ENCODE peak calls at places on chromosomes 13 and 19, in six cellular contexts. G, T, Z, Y, D and W are unnamed samples.

GRCh38 chr13:45337395-45337794 is 3.6 kb downstream of the TPT1 start:
- DNase-seq in G (no peak), T (no peak), Z (no peak), Y (no peak), D (no peak), W (no peak)

GRCh38 chr19:55088543-55089265 is 13.0 kb downstream of the EPS8L1 start:
- DNase-seq in G (peak; percentile 48), T (no peak), Z (peak; percentile 81), Y (peak; percentile 85), D (peak; percentile 64), W (peak; percentile 95)

GRCh38 chr19:10009269-10009665 is 1.0 kb downstream of the COL5A3 start:
- DNase-seq in G (peak; percentile 9), T (no peak), Z (peak; percentile 28), Y (peak; percentile 79), D (peak; percentile 26), W (peak; percentile 99)

GRCh38 chr13:79989251-79989661 is 351.7 kb downstream of the SPRY2 start:
- DNase-seq in G (no peak), T (no peak), Z (no peak), Y (peak; percentile 35), D (no peak), W (no peak)

GRCh38 chr13:99821741-99822140 is 149.8 kb downstream of the ZIC5 start:
- DNase-seq in G (no peak), T (no peak), Z (no peak), Y (no peak), D (no peak), W (no peak)

GRCh38 chr19:56625708-56626107 is 17.3 kb upstream of the SMIM17 start:
- DNase-seq in G (no peak), T (no peak), Z (no peak), Y (no peak), D (no peak), W (no peak)

GRCh38 chr19:7795555-7796161 is 32.6 kb downstream of the CLEC4M start:
- DNase-seq in G (no peak), T (no peak), Z (no peak), Y (no peak), D (no peak), W (no peak)

GRCh38 chr13:44523176-44524017 is 52.7 kb downstream of the TSC22D1 start:
- DNase-seq in G (no peak), T (peak; percentile 32), Z (no peak), Y (peak; percentile 57), D (no peak), W (no peak)

GRCh38 chr19:35171730-35172129 is 17.2 kb downstream of the FXYD5 start:
- DNase-seq in G (no peak), T (no peak), Z (no peak), Y (no peak), D (no peak), W (no peak)

GRCh38 chr19:7360393-7360984 is 11.8 kb downstream of the ARHGEF18 start:
- DNase-seq in G (no peak), T (no peak), Z (no peak), Y (no peak), D (no peak), W (no peak)

GRCh38 chr19:7211191-7211988 is 82.8 kb downstream of the INSR start:
- DNase-seq in G (no peak), T (no peak), Z (peak; percentile 74), Y (peak; percentile 54), D (no peak), W (no peak)

GRCh38 chr19:42220751-42221097 is 612 bp downstream of the ZNF526 start:
- DNase-seq in G (no peak), T (no peak), Z (no peak), Y (no peak), D (no peak), W (no peak)

GRCh38 chr19:39335168-39335567 is 675 bp downstream of the GMFG start:
- DNase-seq in G (no peak), T (no peak), Z (no peak), Y (no peak), D (no peak), W (no peak)

GRCh38 chr19:53945441-53945840 is 17.3 kb upstream of the CACNG8 start:
- DNase-seq in G (no peak), T (peak; percentile 24), Z (no peak), Y (no peak), D (no peak), W (peak; percentile 75)

GRCh38 chr19:8459520-8460260 is 14.9 kb downstream of the HNRNPM start:
- DNase-seq in G (no peak), T (no peak), Z (no peak), Y (no peak), D (no peak), W (no peak)

GRCh38 chr13:94662274-94662945 is 49.9 kb downstream of the SOX21 start:
- DNase-seq in G (no peak), T (no peak), Z (no peak), Y (no peak), D (no peak), W (no peak)

GRCh38 chr19:30001794-30002193 is 59.8 kb downstream of the URI1 start:
- DNase-seq in G (no peak), T (no peak), Z (no peak), Y (peak; percentile 4), D (no peak), W (no peak)

GRCh38 chr19:1396019-1396767 is 5.1 kb downstream of the GAMT start:
- DNase-seq in G (no peak), T (no peak), Z (no peak), Y (no peak), D (no peak), W (peak; percentile 80)

GRCh38 chr19:45954132-45954531 is 19.5 kb downstream of the NOVA2 start:
- DNase-seq in G (no peak), T (no peak), Z (no peak), Y (no peak), D (no peak), W (peak; percentile 67)

GRCh38 chr13:93180376-93180966 is 46.1 kb upstream of the GPC6 start:
- DNase-seq in G (no peak), T (no peak), Z (no peak), Y (no peak), D (no peak), W (no peak)

DNA sequence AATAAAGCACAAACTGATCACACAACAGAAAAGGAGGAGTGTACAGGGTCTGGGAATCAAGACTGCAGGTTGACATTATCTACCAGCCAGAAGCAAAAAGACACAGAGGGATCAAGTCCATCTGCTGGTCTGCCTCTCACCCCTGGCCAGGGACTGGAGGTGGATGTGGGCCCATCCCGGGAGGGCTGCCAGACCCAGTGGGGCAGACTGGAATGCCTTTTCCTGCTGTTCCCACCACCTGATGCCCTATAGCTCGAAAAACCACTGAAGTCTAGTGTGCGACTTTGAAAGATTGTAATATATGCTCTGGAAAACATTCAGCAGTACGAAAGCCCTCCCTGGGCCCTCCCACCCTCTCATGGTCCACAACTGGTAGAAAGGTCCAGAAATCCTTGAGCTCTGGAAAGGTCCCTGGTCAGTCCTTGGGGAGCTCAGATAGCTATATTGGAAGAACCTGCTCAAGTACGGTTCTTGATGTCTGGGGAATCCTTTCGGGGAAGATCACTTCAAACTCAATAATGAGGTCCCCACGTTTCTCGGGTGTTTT is 2.6 kb downstream of the DNAJB1 start:
- DNase-seq in G (no peak), T (no peak), Z (no peak), Y (no peak), D (no peak), W (no peak)
- H3K4me3 ChIP-seq in G (peak overlapping the region; percentile 90), T (peak overlapping the region; percentile 90), Z (peak overlapping the region; percentile 89), Y (peak overlapping the region; percentile 93), D (peak overlapping the region; percentile 98), W (no peak overlapping the region)

DNA sequence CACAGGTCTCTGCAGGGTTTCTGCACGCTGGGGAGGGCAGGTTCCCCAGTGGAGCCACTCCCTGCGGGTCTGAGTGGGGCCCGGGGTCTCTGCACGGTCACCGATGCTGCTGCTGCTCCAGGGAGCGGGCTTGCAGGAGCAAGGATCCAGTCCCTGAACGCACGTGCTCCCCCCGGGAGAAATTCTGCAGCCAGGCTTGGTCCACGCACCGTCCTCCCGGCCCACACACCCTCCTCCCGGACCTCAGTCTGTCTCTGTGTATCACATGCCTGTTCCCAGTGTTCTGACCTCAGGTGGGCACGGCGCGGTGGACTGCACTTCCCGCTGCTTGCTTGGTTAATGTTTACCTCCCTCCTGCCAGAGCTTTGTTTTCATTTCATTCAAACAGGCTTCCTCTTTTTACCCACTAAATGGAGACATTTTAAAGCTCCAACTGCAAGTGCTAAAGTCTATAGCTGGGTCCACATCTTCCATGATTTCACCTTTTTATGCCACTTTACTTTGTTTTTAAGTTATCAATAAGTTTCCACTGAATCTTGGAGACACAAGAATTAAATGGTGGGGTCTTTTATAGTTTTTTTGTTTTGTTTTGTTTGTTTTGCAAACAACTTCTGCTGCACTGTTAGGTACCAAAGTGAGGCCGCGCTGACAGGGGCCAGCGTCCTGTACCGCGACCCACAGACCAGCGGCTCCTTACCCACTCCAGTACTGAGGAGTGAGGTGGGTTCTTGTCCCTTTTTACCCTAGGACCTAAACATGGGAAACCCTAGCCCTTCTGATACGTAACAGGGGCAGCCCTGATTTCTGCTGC is 76.0 kb upstream of the MCF2L start:
- DNase-seq in G (no peak), T (no peak), Z (peak; percentile 61), Y (peak; percentile 79), D (no peak), W (no peak)
- H3K27me3 ChIP-seq in G (peaks cover 19% of the 10 kb centered on the region), T (no peaks in the 10 kb centered on the region), Z (peaks cover 43% of the 10 kb centered on the region), Y (no peaks in the 10 kb centered on the region), D (peaks cover 11% of the 10 kb centered on the region), W (peaks cover 16% of the 10 kb centered on the region)

DNA sequence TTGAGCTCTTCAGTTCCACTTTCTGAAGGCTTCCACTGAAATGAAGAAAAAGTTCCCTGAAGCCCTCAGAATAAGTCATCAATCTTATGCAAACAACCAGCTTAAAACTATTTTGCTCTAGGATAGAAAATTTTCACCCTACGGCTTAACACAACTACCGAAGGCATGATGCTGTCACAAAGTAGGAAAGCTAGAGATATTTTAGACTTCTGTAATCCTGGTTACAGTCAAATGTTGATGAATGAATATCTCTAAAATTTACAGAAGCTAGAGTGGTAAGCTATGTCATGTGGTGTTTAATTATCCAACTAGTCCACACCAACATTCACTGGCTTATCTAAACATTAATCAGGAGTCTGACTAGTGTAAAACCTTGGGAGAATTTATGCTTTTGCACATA is 197.9 kb downstream of the SUCLA2 start:
- DNase-seq in G (no peak), T (no peak), Z (no peak), Y (no peak), D (no peak), W (no peak)
- H3K36me3 ChIP-seq in G (no peaks in the 10 kb centered on the region), T (no peaks in the 10 kb centered on the region), Z (no peaks in the 10 kb centered on the region), Y (no peaks in the 10 kb centered on the region), D (no peaks in the 10 kb centered on the region), W (no peaks in the 10 kb centered on the region)

DNA sequence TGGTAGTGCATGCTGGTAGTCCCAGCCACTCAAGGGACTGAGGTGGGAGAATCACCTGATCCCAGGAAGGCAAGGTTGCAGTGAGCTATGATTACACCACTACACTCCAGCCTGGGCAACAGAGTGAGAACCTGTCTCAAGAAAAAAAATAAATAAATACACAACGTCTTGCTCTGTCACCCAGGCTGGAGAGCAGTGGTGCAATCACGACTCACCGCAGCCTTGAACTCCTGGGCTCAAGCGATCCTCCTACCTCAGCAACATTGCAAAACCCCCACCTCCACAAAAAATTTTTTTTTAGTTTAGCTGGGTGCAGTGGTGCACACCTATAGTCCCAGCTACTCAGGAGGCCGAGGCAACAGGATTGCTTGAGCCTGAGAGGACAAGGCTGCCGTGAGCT is 8.8 kb downstream of the TPM4 start:
- DNase-seq in G (no peak), T (no peak), Z (no peak), Y (no peak), D (no peak), W (no peak)
- H3K4me3 ChIP-seq in G (no peak overlapping the region), T (no peak overlapping the region), Z (no peak overlapping the region), Y (no peak overlapping the region), D (no peak overlapping the region), W (no peak overlapping the region)